ENCODE peak calls at places on chromosomes 2 and 18, in four cellular contexts. Q, K, R and N are unnamed samples.

GRCh38 chr2:201452856-201453643 is 1.5 kb downstream of the STRADB start:
- DNase-seq in Q (no peak), K (no peak), R (no peak), N (no peak)

GRCh38 chr2:190683802-190684201 is 34.9 kb downstream of the NAB1 start:
- DNase-seq in Q (peak; percentile 81), K (no peak), R (no peak), N (no peak)

GRCh38 chr2:240512109-240512485 is 45.7 kb downstream of the ANKMY1 start:
- DNase-seq in Q (no peak), K (no peak), R (peak; percentile 57), N (no peak)

GRCh38 chr2:38170098-38170497 is 94.1 kb upstream of the CYP1B1 start:
- DNase-seq in Q (peak; percentile 96), K (no peak), R (no peak), N (no peak)

GRCh38 chr2:145771526-145771925 is 1251.6 kb upstream of the ZEB2 start:
- DNase-seq in Q (no peak), K (no peak), R (no peak), N (no peak)

GRCh38 chr2:191617589-191617988 is 60.3 kb upstream of the NABP1 start:
- DNase-seq in Q (no peak), K (peak; percentile 65), R (no peak), N (no peak)

GRCh38 chr18:59008302-59008974 is 131.2 kb upstream of the SEC11C start:
- DNase-seq in Q (peak; percentile 67), K (no peak), R (no peak), N (no peak)

GRCh38 chr18:8773980-8774379 is 68.6 kb downstream of the MTCL1 start:
- DNase-seq in Q (no peak), K (no peak), R (peak; percentile 11), N (no peak)

GRCh38 chr2:61045999-61046398 is 19.7 kb upstream of the SANBR start:
- DNase-seq in Q (peak; percentile 53), K (no peak), R (no peak), N (no peak)

GRCh38 chr2:58762176-58762781 is 521.2 kb upstream of the FANCL start:
- DNase-seq in Q (peak; percentile 79), K (peak; percentile 12), R (peak; percentile 67), N (peak; percentile 68)

GRCh38 chr2:231127936-231128335 is 3.1 kb upstream of the HTR2B start:
- DNase-seq in Q (no peak), K (no peak), R (no peak), N (no peak)

GRCh38 chr2:29974086-29974485 is 52.7 kb upstream of the ALK start:
- DNase-seq in Q (no peak), K (no peak), R (no peak), N (no peak)

GRCh38 chr2:147025611-147026010 is 819.2 kb upstream of the ACVR2A start:
- DNase-seq in Q (peak; percentile 55), K (no peak), R (no peak), N (no peak)

GRCh38 chr2:138724765-138725459 is 55.3 kb downstream of the NXPH2 start:
- DNase-seq in Q (no peak), K (no peak), R (no peak), N (no peak)

GRCh38 chr2:128300621-128301020 is 18.0 kb downstream of the HS6ST1 start:
- DNase-seq in Q (no peak), K (no peak), R (no peak), N (no peak)

GRCh38 chr2:124985210-124985760 is 960.2 kb downstream of the CNTNAP5 start:
- DNase-seq in Q (no peak), K (no peak), R (no peak), N (no peak)

GRCh38 chr18:63119647-63120046 is 199.9 kb downstream of the BCL2 start:
- DNase-seq in Q (peak; percentile 25), K (no peak), R (no peak), N (peak; percentile 33)

GRCh38 chr2:113229795-113230194 is 48.9 kb downstream of the PAX8 start:
- DNase-seq in Q (no peak), K (no peak), R (no peak), N (no peak)

GRCh38 chr2:217949448-217949847 is 53.3 kb downstream of the TNS1 start:
- DNase-seq in Q (no peak), K (no peak), R (no peak), N (no peak)